ENCODE peak calls at places on chromosomes 12 and 14, in six cellular contexts. U, S, B, F, Y and V are unnamed samples.

GRCh38 chr14:50836515-50836914 is 5.6 kb upstream of the NIN start:
- DNase-seq in U (no peak), Y (no peak), S (no peak), B (no peak), F (no peak), V (no peak)

GRCh38 chr12:8828514-8829127 is 6.2 kb downstream of the A2ML1 start:
- DNase-seq in Y (no peak), U (no peak), B (no peak), S (no peak), F (no peak), V (no peak)

GRCh38 chr14:65864993-65865392 is 452.5 kb downstream of the FUT8 start:
- DNase-seq in B (no peak), S (no peak), F (no peak), Y (no peak), U (no peak), V (no peak)

GRCh38 chr12:106459124-106459523 is 101.6 kb downstream of the POLR3B start:
- DNase-seq in Y (no peak), S (no peak), U (no peak), B (no peak), F (no peak), V (no peak)

GRCh38 chr12:14283489-14284144 is 81.9 kb upstream of the ATF7IP start:
- DNase-seq in Y (no peak), S (no peak), B (peak; percentile 77), F (no peak), U (no peak), V (peak; percentile 53)

GRCh38 chr14:77027538-77028383 is 747 bp downstream of the IRF2BPL start:
- DNase-seq in Y (peak; percentile 44), B (peak; percentile 82), S (peak; percentile 86), U (peak; percentile 65), F (no peak), V (peak; percentile 85)

GRCh38 chr14:23727566-23728335 is 91.6 kb downstream of the DHRS2 start:
- DNase-seq in Y (no peak), B (no peak), U (peak; percentile 58), F (no peak), S (peak; percentile 37), V (peak; percentile 47)

GRCh38 chr12:40141996-40142395 is 36.1 kb upstream of the SLC2A13 start:
- DNase-seq in U (no peak), F (no peak), S (no peak), Y (no peak), B (no peak), V (no peak)

GRCh38 chr12:90333384-90333783 is 621.6 kb downstream of the CCER1 start:
- DNase-seq in F (no peak), Y (no peak), B (no peak), S (no peak), U (no peak), V (no peak)

GRCh38 chr14:88323086-88323519 is at the start of gene KCNK10:
- DNase-seq in Y (peak; percentile 9), B (no peak), U (no peak), F (no peak), S (peak; percentile 6), V (peak; percentile 49)

GRCh38 chr14:74558655-74559054 is 53.4 kb downstream of the LTBP2 start:
- DNase-seq in Y (no peak), B (no peak), U (no peak), F (no peak), S (no peak), V (no peak)

GRCh38 chr12:1800646-1801284 is 19.6 kb upstream of the LRTM2 start:
- DNase-seq in B (no peak), F (peak; percentile 20), U (peak; percentile 56), S (no peak), Y (peak; percentile 71), V (peak; percentile 74)

GRCh38 chr12:91984571-91984970 is 161.1 kb downstream of the BTG1 start:
- DNase-seq in F (no peak), U (no peak), S (no peak), Y (no peak), B (no peak), V (no peak)

GRCh38 chr12:113609692-113610469 is 138.2 kb upstream of the LHX5 start:
- DNase-seq in F (no peak), U (no peak), B (no peak), S (no peak), Y (no peak), V (no peak)

GRCh38 chr14:24935796-24936195 is 114.2 kb downstream of the STXBP6 start:
- DNase-seq in Y (no peak), F (no peak), S (no peak), B (no peak), U (no peak), V (no peak)

GRCh38 chr14:96821501-96821900 is 24.3 kb downstream of the VRK1 start:
- DNase-seq in F (no peak), U (no peak), Y (no peak), S (no peak), B (no peak), V (no peak)

GRCh38 chr12:130747867-130748740 is 32.0 kb upstream of the RIMBP2 start:
- DNase-seq in U (peak; percentile 68), B (peak; percentile 48), F (peak; percentile 81), Y (peak; percentile 85), S (peak; percentile 77), V (peak; percentile 79)

GRCh38 chr14:75542585-75543091 is 20.4 kb downstream of the BATF start:
- DNase-seq in Y (no peak), U (no peak), F (no peak), S (peak; percentile 85), B (peak; percentile 69), V (peak; percentile 84)

GRCh38 chr14:70665448-70666363 is 24.0 kb downstream of the TTC9 start:
- DNase-seq in U (no peak), B (peak; percentile 78), Y (no peak), S (no peak), F (no peak), V (peak; percentile 60)

GRCh38 chr12:120358412-120359158 is 10.4 kb downstream of the MSI1 start:
- DNase-seq in U (no peak), Y (no peak), S (no peak), F (no peak), B (no peak), V (no peak)

GRCh38 chr12:115209230-115209629 is 525.3 kb upstream of the TBX3 start:
- DNase-seq in F (no peak), Y (no peak), B (no peak), U (no peak), S (no peak), V (no peak)

GRCh38 chr14:96247031-96247430 is 9.0 kb upstream of the BDKRB1 start:
- DNase-seq in Y (no peak), B (no peak), F (no peak), S (no peak), U (no peak), V (no peak)

GRCh38 chr12:56040963-56041578 is 647 bp upstream of the RPS26 start:
- DNase-seq in U (no peak), B (no peak), F (no peak), Y (no peak), S (no peak), V (no peak)

DNA sequence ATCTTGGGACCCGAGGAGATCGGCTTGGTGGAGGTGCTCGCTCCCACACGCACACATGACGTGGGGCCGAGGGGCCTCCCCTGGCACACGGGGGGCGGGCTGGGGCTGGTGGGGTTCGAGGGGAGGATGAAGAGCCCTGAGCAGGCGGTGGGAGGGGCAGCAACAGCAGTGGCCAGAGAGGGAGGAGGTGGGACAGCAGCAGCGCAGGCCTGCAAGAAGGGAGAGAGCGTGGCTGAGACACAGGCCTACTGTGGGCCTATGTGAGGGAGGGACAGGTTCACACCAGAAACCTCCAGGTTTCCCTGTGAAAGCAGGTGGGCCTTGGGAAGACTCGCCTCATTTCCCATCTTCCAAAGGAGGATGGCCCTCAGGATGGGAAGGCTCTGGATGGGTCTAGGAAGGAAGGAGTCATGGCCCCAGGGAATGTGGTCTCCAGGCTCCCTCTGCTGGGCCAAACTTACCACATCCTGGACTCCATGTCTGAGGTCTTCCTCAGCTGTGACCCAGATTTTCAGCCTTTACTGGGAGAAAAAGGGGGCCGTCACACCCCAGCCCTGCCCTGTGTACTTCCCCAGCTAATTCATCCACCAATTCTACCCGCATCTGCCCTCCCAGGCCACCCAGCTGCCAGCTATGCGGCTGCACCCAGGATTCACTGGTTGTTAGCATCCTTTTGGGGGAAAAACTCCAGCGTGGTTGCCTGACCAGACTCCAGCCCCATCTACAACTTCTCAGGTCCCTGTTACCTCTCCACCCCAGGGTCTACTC is 2.8 kb downstream of the PIANP start:
- DNase-seq in F (no peak), Y (peak; percentile 71), S (peak; percentile 71), B (no peak), U (peak; percentile 52), V (peak; percentile 66)
- TF ChIP-seq CTCF in F (no peak), Y (peak; percentile 50), S (peak; percentile 67), B (peak; percentile 71), U (peak; percentile 81), V (peak; percentile 19)

GRCh38 chr12:128250091-128250490 is 16.9 kb upstream of the TMEM132C start:
- DNase-seq in S (no peak), U (no peak), B (no peak), Y (no peak), F (no peak), V (no peak)
- TF ChIP-seq CTCF in S (no peak), U (no peak), B (no peak), Y (no peak), F (no peak), V (no peak)

GRCh38 chr12:105322070-105322469 is 8.4 kb upstream of the C12orf75 start:
- DNase-seq in U (no peak), Y (no peak), F (no peak), B (no peak), S (no peak), V (no peak)

GRCh38 chr12:105318651-105319483 is 11.6 kb upstream of the C12orf75 start:
- DNase-seq in Y (no peak), F (no peak), U (no peak), B (no peak), S (no peak), V (no peak)

GRCh38 chr12:105319691-105320209 is 10.7 kb upstream of the C12orf75 start:
- DNase-seq in U (no peak), F (no peak), S (no peak), B (no peak), Y (no peak), V (no peak)

GRCh38 chr12:105317942-105318614 is 12.4 kb upstream of the C12orf75 start:
- DNase-seq in Y (no peak), F (no peak), B (no peak), S (no peak), U (no peak), V (no peak)

GRCh38 chr12:105321125-105321524 is 9.4 kb upstream of the C12orf75 start:
- DNase-seq in B (no peak), U (no peak), Y (no peak), S (no peak), F (no peak), V (no peak)
- TF ChIP-seq CTCF in B (peak; percentile 44), U (no peak), Y (no peak), S (no peak), F (no peak), V (no peak)

DNA sequence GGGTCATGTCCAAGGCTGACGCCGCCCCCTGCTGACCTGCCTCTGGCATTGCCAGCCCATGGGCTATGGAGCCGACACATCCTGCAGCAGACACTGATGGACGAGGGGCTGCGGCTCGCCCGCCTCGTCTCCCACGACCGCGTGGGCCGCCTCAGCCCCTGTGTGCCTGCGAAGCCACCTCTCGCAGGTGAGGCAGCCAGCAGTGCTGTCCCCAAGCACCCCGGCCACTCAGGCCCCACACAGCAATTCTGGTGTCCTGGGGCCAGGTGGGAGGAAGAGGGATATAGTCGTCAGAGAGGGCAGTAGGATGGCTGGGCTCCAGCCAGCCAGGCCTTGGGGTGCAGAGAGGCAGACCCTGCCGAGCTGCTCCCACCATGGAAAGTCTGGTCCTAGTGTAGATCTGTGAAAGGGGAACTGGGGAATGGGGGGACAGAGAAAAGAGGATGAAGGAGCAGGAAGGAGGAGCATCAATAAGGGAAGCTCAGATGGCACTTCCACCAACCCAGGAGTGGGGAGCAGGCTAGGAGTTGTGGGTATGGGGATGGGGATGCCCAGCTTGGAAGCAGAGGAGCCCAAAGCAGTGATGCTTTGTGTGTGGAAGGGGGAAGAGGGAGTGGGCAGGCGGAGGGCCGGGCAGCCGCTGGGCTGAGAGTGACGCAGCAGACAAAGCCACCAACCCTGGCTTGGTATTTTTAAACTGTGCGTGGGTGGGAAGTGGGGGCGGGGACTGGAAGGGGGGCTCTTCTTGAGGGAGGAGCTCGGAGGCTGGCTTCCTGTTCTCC is 4.7 kb downstream of the NAB2 start:
- DNase-seq in F (no peak), U (peak; percentile 74), B (peak; percentile 81), S (peak; percentile 93), Y (peak; percentile 72), V (peak; percentile 93)
- TF ChIP-seq CTCF in F (no peak), U (peak; percentile 78), B (peak; percentile 78), S (peak; percentile 59), Y (peak; percentile 68), V (peak; percentile 78)